ENCODE peak calls at places on chromosome 16, in five cellular contexts. Z is activated CD8-positive, alpha-beta memory T cell treated with anti-CD3 and anti-CD28 coated beads for 24 hours; L is nucleus accumbens; J is MM.1S; P is dermis microvascular lymphatic vessel endothelial cell. K is an unnamed sample.

GRCh38 chr16:55655709-55656694 is at the start of gene SLC6A2:
- DNase-seq in L (no peak), Z (peak), J (no peak), P (peak), K (peak)

GRCh38 chr16:13193721-13194120 is 292.3 kb downstream of the SHISA9 start:
- DNase-seq in P (no peak), Z (no peak), J (no peak), L (no peak), K (no peak)

GRCh38 chr16:63850979-63851378 is 1270.9 kb downstream of the CDH11 start:
- DNase-seq in Z (no peak), J (no peak), P (no peak), L (no peak), K (no peak)

GRCh38 chr16:84643180-84643583 is 5.1 kb upstream of the KLHL36 start:
- DNase-seq in J (no peak), L (no peak), Z (no peak), P (no peak), K (no peak)

GRCh38 chr16:1667916-1668315 is 10.2 kb upstream of the JPT2 start:
- DNase-seq in L (no peak), J (no peak), Z (no peak), P (no peak), K (no peak)

GRCh38 chr16:50273888-50274770 is 7.8 kb downstream of the ADCY7 start:
- DNase-seq in Z (peak), J (peak), P (no peak), L (no peak), K (no peak)

GRCh38 chr16:30902070-30902972 is 5.9 kb downstream of the CTF1 start:
- DNase-seq in Z (peak), J (peak), P (peak), L (peak), K (peak)

GRCh38 chr16:56734429-56734828 is 4.5 kb downstream of the NUP93 start:
- DNase-seq in Z (no peak), L (no peak), J (no peak), P (no peak), K (no peak)

GRCh38 chr16:27287051-27287811 is 18.7 kb upstream of the NSMCE1 start:
- DNase-seq in P (no peak), Z (peak), J (no peak), L (no peak), K (no peak)

GRCh38 chr16:15837761-15838160 is 19.1 kb downstream of the MYH11 start:
- DNase-seq in J (no peak), Z (no peak), L (no peak), P (no peak), K (no peak)

GRCh38 chr16:30747331-30747730 is 894 bp upstream of the PHKG2 start:
- DNase-seq in P (peak), J (peak), L (no peak), Z (no peak), K (no peak)

K was measured in posterior cingulate gyrus.